ENCODE peak calls at places on chromosomes 3 and 15, in five cellular contexts. T is uterus, V is kidney epithelial cell, P is germinal center, O is T-helper 9 cell. Q is an unnamed sample.

GRCh38 chr3:108416111-108416869 is 94.1 kb downstream of the MYH15 start:
- DNase-seq in T (no peak), V (no peak), P (no peak), O (no peak), Q (no peak)

GRCh38 chr3:126827121-126827520 is 123.1 kb downstream of the CHCHD6 start:
- DNase-seq in T (no peak), V (no peak), P (no peak), O (no peak), Q (no peak)

GRCh38 chr3:41888368-41889076 is 73.4 kb downstream of the ULK4 start:
- DNase-seq in T (no peak), V (no peak), P (no peak), O (no peak), Q (no peak)

GRCh38 chr15:56059716-56060115 is 66.3 kb upstream of the NEDD4 start:
- DNase-seq in T (no peak), V (no peak), P (no peak), O (no peak), Q (no peak)

GRCh38 chr3:171873561-171873960 is 30.4 kb downstream of the TMEM212 start:
- DNase-seq in T (no peak), V (no peak), P (no peak), O (no peak), Q (no peak)

GRCh38 chr3:149542375-149543312 is 68.1 kb downstream of the TM4SF4 start:
- DNase-seq in T (no peak), V (peak), P (no peak), O (no peak), Q (no peak)

GRCh38 chr3:73045391-73045790 is 16.1 kb upstream of the EBLN2 start:
- DNase-seq in T (no peak), V (no peak), P (no peak), O (no peak), Q (no peak)

GRCh38 chr15:87816016-87816415 is 440.5 kb downstream of the NTRK3 start:
- DNase-seq in T (no peak), V (no peak), P (no peak), O (no peak), Q (no peak)

GRCh38 chr3:151278223-151278622 is at the start of gene P2RY14:
- DNase-seq in T (no peak), V (no peak), P (no peak), O (no peak), Q (peak)

GRCh38 chr3:184565421-184566211 is 4.0 kb downstream of the EPHB3 start:
- DNase-seq in T (peak), V (peak), P (no peak), O (no peak), Q (no peak)

GRCh38 chr3:78139166-78139565 is 1099.3 kb downstream of the ROBO2 start:
- DNase-seq in T (no peak), V (peak), P (no peak), O (no peak), Q (no peak)

GRCh38 chr15:75228787-75229186 is 27.1 kb downstream of the C15orf39 start:
- DNase-seq in T (no peak), V (no peak), P (no peak), O (no peak), Q (no peak)